ENCODE peak calls at places on chromosomes 13 and 19, in ten cellular contexts. S is Calu3; F is CD4-positive, alpha-beta T cell; C is GM23338; I is A549; M is dorsolateral prefrontal cortex; V is choroid plexus epithelial cell; H is heart left ventricle; Q is WERI-Rb-1; D is left lung. B is an unnamed sample.

GRCh38 chr13:72462726-72463125 is 264.7 kb downstream of the MZT1 start:
- DNase-seq in Q (no peak), H (no peak), F (no peak), S (no peak), I (no peak), C (no peak), D (no peak), V (no peak), M (no peak), B (no peak)

GRCh38 chr19:28949535-28949934 is 263.4 kb downstream of the UQCRFS1 start:
- DNase-seq in C (peak; percentile 19), S (no peak), Q (no peak), V (no peak), H (no peak), M (no peak), I (no peak), F (no peak), D (no peak), B (no peak)

GRCh38 chr13:36945078-36945477 is 25.0 kb upstream of the SMAD9 start:
- DNase-seq in F (no peak), S (no peak), H (no peak), I (no peak), C (no peak), M (no peak), D (no peak), Q (no peak), V (no peak), B (no peak)

GRCh38 chr19:29576761-29577661 is 29.1 kb upstream of the POP4 start:
- DNase-seq in F (no peak), D (no peak), Q (no peak), H (no peak), C (no peak), M (no peak), I (no peak), S (no peak), V (peak; percentile 13), B (no peak)

GRCh38 chr19:15200575-15201364 is at the start of gene NOTCH3:
- DNase-seq in M (no peak), I (no peak), V (no peak), C (peak; percentile 79), D (no peak), H (no peak), S (peak; percentile 22), Q (no peak), F (no peak), B (no peak)

GRCh38 chr13:33999830-34000605 is 182.1 kb downstream of the RFC3 start:
- DNase-seq in H (no peak), I (no peak), F (no peak), V (no peak), D (no peak), S (no peak), C (no peak), Q (no peak), M (no peak), B (no peak)

GRCh38 chr19:29285878-29286277 is 72.9 kb upstream of the UQCRFS1 start:
- DNase-seq in M (no peak), S (no peak), C (peak; percentile 66), D (no peak), Q (peak; percentile 46), F (no peak), I (peak; percentile 32), H (no peak), V (no peak), B (no peak)

GRCh38 chr19:19427302-19427701 is 21.8 kb downstream of the GATAD2A start:
- DNase-seq in F (no peak), H (no peak), M (no peak), I (no peak), V (no peak), S (no peak), D (no peak), Q (no peak), C (no peak), B (no peak)

GRCh38 chr13:31629085-31629785 is 110.1 kb upstream of the RXFP2 start:
- DNase-seq in D (no peak), I (no peak), Q (no peak), S (no peak), C (no peak), H (peak; percentile 25), M (no peak), F (no peak), V (peak; percentile 33), B (no peak)

GRCh38 chr13:21583496-21583895 is 20.5 kb downstream of the MICU2 start:
- DNase-seq in V (peak; percentile 83), S (no peak), Q (no peak), M (no peak), C (peak; percentile 78), H (no peak), I (no peak), D (no peak), F (no peak), B (no peak)

GRCh38 chr13:48233097-48233885 is at the start of gene ITM2B:
- DNase-seq in I (peak; percentile 64), F (peak; percentile 55), S (peak; percentile 54), H (peak; percentile 90), Q (peak; percentile 45), C (peak; percentile 81), D (peak; percentile 86), M (peak; percentile 56), V (peak; percentile 77), B (no peak)

GRCh38 chr19:18253716-18254115 is 20.5 kb downstream of the IQCN start:
- DNase-seq in D (peak; percentile 61), S (peak; percentile 58), F (no peak), Q (no peak), I (no peak), H (no peak), M (no peak), V (no peak), C (no peak), B (no peak)

GRCh38 chr13:24632382-24633121 is 47.7 kb upstream of the ATP12A start:
- DNase-seq in M (no peak), C (no peak), D (no peak), F (no peak), S (no peak), H (no peak), V (no peak), I (no peak), Q (no peak), B (no peak)

GRCh38 chr13:50128406-50129048 is 113.3 kb downstream of the KCNRG start:
- DNase-seq in I (no peak), Q (no peak), M (no peak), H (no peak), S (no peak), V (peak; percentile 6), C (peak; percentile 59), D (no peak), F (no peak), B (no peak)

GRCh38 chr13:30154531-30154930 is 152.8 kb downstream of the KATNAL1 start:
- DNase-seq in C (no peak), M (no peak), V (no peak), H (no peak), S (no peak), F (no peak), I (no peak), Q (no peak), D (no peak), B (no peak)

GRCh38 chr13:51125495-51126226 is 14.6 kb upstream of the C13orf42 start:
- DNase-seq in I (peak; percentile 69), D (peak; percentile 46), Q (peak; percentile 42), M (no peak), V (peak; percentile 79), F (no peak), S (peak; percentile 46), H (peak; percentile 62), C (peak; percentile 91), B (peak; percentile 26)

GRCh38 chr19:1251503-1252220 is 3.3 kb downstream of the MIDN start:
- DNase-seq in F (peak; percentile 52), S (no peak), H (no peak), D (peak; percentile 90), V (peak; percentile 50), C (no peak), I (peak; percentile 84), M (no peak), Q (no peak), B (no peak)

GRCh38 chr19:45752639-45753038 is 16.4 kb downstream of the SIX5 start:
- DNase-seq in V (no peak), I (no peak), M (no peak), Q (no peak), S (no peak), C (no peak), F (no peak), H (no peak), D (no peak), B (no peak)

GRCh38 chr19:1064661-1065605 is 2.0 kb upstream of the ARHGAP45 start:
- DNase-seq in S (peak; percentile 76), M (no peak), C (peak; percentile 90), F (no peak), Q (no peak), H (peak; percentile 72), V (peak; percentile 65), I (peak; percentile 77), D (peak; percentile 77), B (no peak)

GRCh38 chr19:10826236-10826635 is 9.8 kb downstream of the TMED1 start:
- DNase-seq in V (no peak), F (no peak), Q (no peak), I (no peak), S (no peak), D (no peak), C (no peak), H (no peak), M (no peak), B (no peak)

GRCh38 chr13:30600470-30600869 is 17.2 kb upstream of the USPL1 start:
- DNase-seq in M (no peak), S (no peak), C (no peak), H (no peak), D (peak; percentile 46), Q (no peak), V (peak; percentile 18), F (no peak), I (no peak), B (no peak)

GRCh38 chr13:107867701-107868661 is 347.4 kb downstream of the LIG4 start:
- DNase-seq in D (no peak), V (peak; percentile 71), S (peak; percentile 24), H (no peak), I (peak; percentile 15), C (peak; percentile 83), Q (peak; percentile 85), F (no peak), M (peak; percentile 31), B (no peak)
- TF ChIP-seq CTCF in D (peak; percentile 35), V (peak; percentile 80), S (no peak), H (no peak), I (peak; percentile 27), C (peak; percentile 89), Q (peak; percentile 94), F (no peak), M (no peak), B (no peak)

GRCh38 chr13:38900188-38900587 is 90.4 kb downstream of the STOML3 start:
- DNase-seq in D (no peak), C (peak; percentile 68), Q (peak; percentile 32), H (no peak), M (no peak), S (no peak), F (no peak), V (peak; percentile 13), I (no peak), B (no peak)
- TF ChIP-seq CTCF in D (no peak), C (peak; percentile 63), Q (peak; percentile 54), H (no peak), M (no peak), S (no peak), F (no peak), V (peak; percentile 50), I (no peak), B (peak; percentile 31)

GRCh38 chr13:114244637-114245036 is 9.9 kb downstream of the CDC16 start:
- DNase-seq in C (no peak), F (no peak), V (no peak), Q (no peak), M (no peak), I (no peak), H (no peak), S (no peak), D (no peak), B (no peak)
- TF ChIP-seq CTCF in C (peak; percentile 29), F (no peak), V (no peak), Q (peak; percentile 21), M (no peak), I (no peak), H (no peak), S (no peak), D (no peak), B (no peak)

GRCh38 chr13:111398715-111399299 is 78.4 kb downstream of the TEX29 start:
- DNase-seq in S (no peak), V (no peak), Q (no peak), M (no peak), C (no peak), F (no peak), H (no peak), D (no peak), I (no peak), B (no peak)
- TF ChIP-seq CTCF in S (no peak), V (no peak), Q (peak; percentile 51), M (no peak), C (no peak), F (no peak), H (no peak), D (no peak), I (no peak), B (no peak)